ENCODE peak calls at places on chromosome 6, in seven cellular contexts. One of them, this sample, is unnamed.

GRCh38 chr6:5337573-5337972 is 76.3 kb downstream of the FARS2 start:
- DNase-seq in GOT3: no peak
- DNase-seq in T-helper 1 cell: no peak
- DNase-seq in transverse colon: no peak
- DNase-seq in spleen: no peak
- DNase-seq in omental fat pad: no peak
- DNase-seq in fibroblast of mammary gland: peak; percentile 51
- DNase-seq in this sample: no peak

GRCh38 chr6:71294121-71294523 is 5.5 kb downstream of the OGFRL1 start:
- DNase-seq in GOT3: peak; percentile 30
- DNase-seq in T-helper 1 cell: no peak
- DNase-seq in transverse colon: no peak
- DNase-seq in spleen: no peak
- DNase-seq in omental fat pad: no peak
- DNase-seq in fibroblast of mammary gland: peak; percentile 97
- DNase-seq in this sample: no peak

GRCh38 chr6:44732243-44732642 is 344.7 kb downstream of the CDC5L start:
- DNase-seq in GOT3: no peak
- DNase-seq in T-helper 1 cell: no peak
- DNase-seq in transverse colon: no peak
- DNase-seq in spleen: no peak
- DNase-seq in omental fat pad: no peak
- DNase-seq in fibroblast of mammary gland: no peak
- DNase-seq in this sample: no peak

GRCh38 chr6:155143610-155144106 is 120.2 kb upstream of the CLDN20 start:
- DNase-seq in GOT3: no peak
- DNase-seq in T-helper 1 cell: no peak
- DNase-seq in transverse colon: no peak
- DNase-seq in spleen: no peak
- DNase-seq in omental fat pad: no peak
- DNase-seq in fibroblast of mammary gland: no peak
- DNase-seq in this sample: no peak

GRCh38 chr6:34791842-34792604 is at the start of gene BLTP3A:
- DNase-seq in GOT3: no peak
- DNase-seq in T-helper 1 cell: peak; percentile 72
- DNase-seq in transverse colon: peak; percentile 75
- DNase-seq in spleen: peak; percentile 95
- DNase-seq in omental fat pad: no peak
- DNase-seq in fibroblast of mammary gland: peak; percentile 49
- DNase-seq in this sample: peak; percentile 83

GRCh38 chr6:1371933-1372332 is 17.4 kb upstream of the FOXF2 start:
- DNase-seq in GOT3: no peak
- DNase-seq in T-helper 1 cell: no peak
- DNase-seq in transverse colon: no peak
- DNase-seq in spleen: no peak
- DNase-seq in omental fat pad: no peak
- DNase-seq in fibroblast of mammary gland: no peak
- DNase-seq in this sample: no peak

GRCh38 chr6:140956567-140957306 is 1176.0 kb upstream of the GJE1 start:
- DNase-seq in GOT3: no peak
- DNase-seq in T-helper 1 cell: no peak
- DNase-seq in transverse colon: no peak
- DNase-seq in spleen: no peak
- DNase-seq in omental fat pad: no peak
- DNase-seq in fibroblast of mammary gland: peak; percentile 68
- DNase-seq in this sample: no peak

GRCh38 chr6:26502169-26502568 is 2.1 kb downstream of the BTN1A1 start:
- DNase-seq in GOT3: no peak
- DNase-seq in T-helper 1 cell: no peak
- DNase-seq in transverse colon: no peak
- DNase-seq in spleen: no peak
- DNase-seq in omental fat pad: no peak
- DNase-seq in fibroblast of mammary gland: no peak
- DNase-seq in this sample: no peak

GRCh38 chr6:155248021-155249001 is 15.5 kb upstream of the CLDN20 start:
- DNase-seq in GOT3: no peak
- DNase-seq in T-helper 1 cell: no peak
- DNase-seq in transverse colon: peak; percentile 42
- DNase-seq in spleen: no peak
- DNase-seq in omental fat pad: no peak
- DNase-seq in fibroblast of mammary gland: peak; percentile 80
- DNase-seq in this sample: no peak

GRCh38 chr6:83096791-83097190 is 29.3 kb downstream of the DOP1A start:
- DNase-seq in GOT3: no peak
- DNase-seq in T-helper 1 cell: no peak
- DNase-seq in transverse colon: no peak
- DNase-seq in spleen: no peak
- DNase-seq in omental fat pad: no peak
- DNase-seq in fibroblast of mammary gland: no peak
- DNase-seq in this sample: no peak

GRCh38 chr6:108169801-108170606 is 4.2 kb downstream of the NR2E1 start:
- DNase-seq in GOT3: no peak
- DNase-seq in T-helper 1 cell: no peak
- DNase-seq in transverse colon: no peak
- DNase-seq in spleen: no peak
- DNase-seq in omental fat pad: no peak
- DNase-seq in fibroblast of mammary gland: no peak
- DNase-seq in this sample: no peak

GRCh38 chr6:52426667-52427066 is 6.5 kb downstream of the EFHC1 start:
- DNase-seq in GOT3: no peak
- DNase-seq in T-helper 1 cell: no peak
- DNase-seq in transverse colon: no peak
- DNase-seq in spleen: no peak
- DNase-seq in omental fat pad: no peak
- DNase-seq in fibroblast of mammary gland: no peak
- DNase-seq in this sample: no peak

GRCh38 chr6:44011350-44011925 is 115.8 kb downstream of the MRPL14 start:
- DNase-seq in GOT3: no peak
- DNase-seq in T-helper 1 cell: no peak
- DNase-seq in transverse colon: no peak
- DNase-seq in spleen: no peak
- DNase-seq in omental fat pad: no peak
- DNase-seq in fibroblast of mammary gland: no peak
- DNase-seq in this sample: no peak

GRCh38 chr6:27871919-27872633 is 40.1 kb downstream of the OR2B2 start:
- DNase-seq in GOT3: peak; percentile 55
- DNase-seq in T-helper 1 cell: peak; percentile 74
- DNase-seq in transverse colon: peak; percentile 84
- DNase-seq in spleen: peak; percentile 94
- DNase-seq in omental fat pad: no peak
- DNase-seq in fibroblast of mammary gland: peak; percentile 95
- DNase-seq in this sample: peak; percentile 84

GRCh38 chr6:55772730-55773129 is 102.7 kb downstream of the BMP5 start:
- DNase-seq in GOT3: no peak
- DNase-seq in T-helper 1 cell: no peak
- DNase-seq in transverse colon: no peak
- DNase-seq in spleen: no peak
- DNase-seq in omental fat pad: no peak
- DNase-seq in fibroblast of mammary gland: no peak
- DNase-seq in this sample: no peak

GRCh38 chr6:158943380-158944032 is 56.5 kb downstream of the RSPH3 start:
- DNase-seq in GOT3: no peak
- DNase-seq in T-helper 1 cell: no peak
- DNase-seq in transverse colon: no peak
- DNase-seq in spleen: no peak
- DNase-seq in omental fat pad: no peak
- DNase-seq in fibroblast of mammary gland: no peak
- DNase-seq in this sample: no peak

GRCh38 chr6:14567031-14567430 is 449.5 kb downstream of the CD83 start:
- DNase-seq in GOT3: no peak
- DNase-seq in T-helper 1 cell: no peak
- DNase-seq in transverse colon: no peak
- DNase-seq in spleen: no peak
- DNase-seq in omental fat pad: no peak
- DNase-seq in fibroblast of mammary gland: no peak
- DNase-seq in this sample: no peak

GRCh38 chr6:108897371-108897770 is 49.1 kb downstream of the ARMC2 start:
- DNase-seq in GOT3: no peak
- DNase-seq in T-helper 1 cell: no peak
- DNase-seq in transverse colon: no peak
- DNase-seq in spleen: no peak
- DNase-seq in omental fat pad: no peak
- DNase-seq in fibroblast of mammary gland: peak; percentile 56
- DNase-seq in this sample: no peak

GRCh38 chr6:36692220-36692619 is 5.4 kb upstream of the RAB44 start:
- DNase-seq in GOT3: no peak
- DNase-seq in T-helper 1 cell: no peak
- DNase-seq in transverse colon: peak; percentile 38
- DNase-seq in spleen: peak; percentile 92
- DNase-seq in omental fat pad: peak; percentile 19
- DNase-seq in fibroblast of mammary gland: no peak
- DNase-seq in this sample: peak; percentile 88

GRCh38 chr6:113169484-113169883 is 687.7 kb upstream of the MARCKS start:
- DNase-seq in GOT3: no peak
- DNase-seq in T-helper 1 cell: no peak
- DNase-seq in transverse colon: no peak
- DNase-seq in spleen: no peak
- DNase-seq in omental fat pad: no peak
- DNase-seq in fibroblast of mammary gland: peak; percentile 67
- DNase-seq in this sample: no peak

GRCh38 chr6:169923468-169924464 is 172.3 kb downstream of the ERMARD start:
- DNase-seq in GOT3: no peak
- DNase-seq in T-helper 1 cell: no peak
- DNase-seq in transverse colon: no peak
- DNase-seq in spleen: no peak
- DNase-seq in omental fat pad: no peak
- DNase-seq in fibroblast of mammary gland: no peak
- DNase-seq in this sample: no peak

GRCh38 chr6:107308676-107309075 is 150.7 kb downstream of the PDSS2 start:
- DNase-seq in GOT3: no peak
- DNase-seq in T-helper 1 cell: no peak
- DNase-seq in transverse colon: no peak
- DNase-seq in spleen: no peak
- DNase-seq in omental fat pad: no peak
- DNase-seq in fibroblast of mammary gland: no peak
- DNase-seq in this sample: no peak

GRCh38 chr6:14706378-14706929 is 539.4 kb upstream of the JARID2 start:
- DNase-seq in GOT3: peak; percentile 50
- DNase-seq in T-helper 1 cell: no peak
- DNase-seq in transverse colon: peak; percentile 27
- DNase-seq in spleen: no peak
- DNase-seq in omental fat pad: peak; percentile 64
- DNase-seq in fibroblast of mammary gland: peak; percentile 100
- DNase-seq in this sample: peak; percentile 87

GRCh38 chr6:88238065-88238464 is 71.9 kb upstream of the CNR1 start:
- DNase-seq in GOT3: no peak
- DNase-seq in T-helper 1 cell: no peak
- DNase-seq in transverse colon: peak; percentile 33
- DNase-seq in spleen: no peak
- DNase-seq in omental fat pad: no peak
- DNase-seq in fibroblast of mammary gland: peak; percentile 14
- DNase-seq in this sample: no peak

GRCh38 chr6:43937236-43938177 is 167.5 kb downstream of the VEGFA start:
- DNase-seq in GOT3: no peak
- DNase-seq in T-helper 1 cell: no peak
- DNase-seq in transverse colon: no peak
- DNase-seq in spleen: peak; percentile 50
- DNase-seq in omental fat pad: no peak
- DNase-seq in fibroblast of mammary gland: no peak
- DNase-seq in this sample: peak; percentile 50

GRCh38 chr6:39998126-39998525 is 63.9 kb upstream of the MOCS1 start:
- DNase-seq in GOT3: no peak
- DNase-seq in T-helper 1 cell: no peak
- DNase-seq in transverse colon: no peak
- DNase-seq in spleen: no peak
- DNase-seq in omental fat pad: no peak
- DNase-seq in fibroblast of mammary gland: no peak
- DNase-seq in this sample: no peak

GRCh38 chr6:49457771-49458170 is 5.3 kb downstream of the MMUT start:
- DNase-seq in GOT3: no peak
- DNase-seq in T-helper 1 cell: no peak
- DNase-seq in transverse colon: no peak
- DNase-seq in spleen: no peak
- DNase-seq in omental fat pad: no peak
- DNase-seq in fibroblast of mammary gland: peak; percentile 16
- DNase-seq in this sample: no peak

GRCh38 chr6:146551545-146551944 is 7.9 kb downstream of the RAB32 start:
- DNase-seq in GOT3: no peak
- DNase-seq in T-helper 1 cell: no peak
- DNase-seq in transverse colon: no peak
- DNase-seq in spleen: no peak
- DNase-seq in omental fat pad: no peak
- DNase-seq in fibroblast of mammary gland: peak; percentile 11
- DNase-seq in this sample: no peak

GRCh38 chr6:25320459-25320858 is 41.3 kb downstream of the CARMIL1 start:
- DNase-seq in GOT3: no peak
- DNase-seq in T-helper 1 cell: no peak
- DNase-seq in transverse colon: no peak
- DNase-seq in spleen: no peak
- DNase-seq in omental fat pad: no peak
- DNase-seq in fibroblast of mammary gland: no peak
- DNase-seq in this sample: no peak

GRCh38 chr6:139903411-139904157 is 529.1 kb upstream of the CITED2 start:
- DNase-seq in GOT3: no peak
- DNase-seq in T-helper 1 cell: no peak
- DNase-seq in transverse colon: peak; percentile 52
- DNase-seq in spleen: no peak
- DNase-seq in omental fat pad: no peak
- DNase-seq in fibroblast of mammary gland: no peak
- DNase-seq in this sample: no peak

GRCh38 chr6:21505574-21505990 is 88.0 kb upstream of the SOX4 start:
- DNase-seq in GOT3: no peak
- DNase-seq in T-helper 1 cell: no peak
- DNase-seq in transverse colon: no peak
- DNase-seq in spleen: no peak
- DNase-seq in omental fat pad: no peak
- DNase-seq in fibroblast of mammary gland: no peak
- DNase-seq in this sample: no peak

This sample was measured in cardiac septum.